ENCODE peak calls at places on chromosomes 6 and 20, in seven cellular contexts. O is A549, D is H1, X is endothelial cell of umbilical vein, J is K562, Z is HCT116, A is GM12878. R is an unnamed sample.

GRCh38 chr6:53651764-53652401 is 13.7 kb downstream of the KLHL31 start:
- DNase-seq in X (peak), J (no peak), Z (peak), A (no peak), O (peak), D (peak), R (no peak)

GRCh38 chr6:43396408-43397149 is 27.1 kb upstream of the ZNF318 start:
- DNase-seq in D (no peak), A (no peak), J (no peak), O (no peak), X (no peak), Z (no peak), R (peak)

GRCh38 chr6:71294121-71294523 is 5.5 kb downstream of the OGFRL1 start:
- DNase-seq in X (peak), Z (no peak), O (no peak), J (no peak), D (no peak), A (no peak), R (no peak)

GRCh38 chr6:25449774-25450173 is 170.6 kb downstream of the CARMIL1 start:
- DNase-seq in J (no peak), Z (no peak), O (no peak), A (no peak), D (no peak), X (no peak), R (no peak)

GRCh38 chr6:27592107-27592480 is 119.2 kb upstream of the ZNF184 start:
- DNase-seq in Z (no peak), O (no peak), A (no peak), D (no peak), X (peak), J (peak), R (peak)

GRCh38 chr20:8903655-8904605 is 165.0 kb upstream of the PLCB4 start:
- DNase-seq in X (no peak), Z (no peak), A (no peak), D (no peak), J (no peak), O (no peak), R (no peak)

GRCh38 chr6:37514840-37515239 is 15.1 kb upstream of the CCDC167 start:
- DNase-seq in J (no peak), A (no peak), X (no peak), O (no peak), Z (no peak), D (no peak), R (no peak)

GRCh38 chr6:3419624-3420272 is 37.1 kb downstream of the SLC22A23 start:
- DNase-seq in Z (no peak), J (peak), X (no peak), D (no peak), A (no peak), O (no peak), R (no peak)

GRCh38 chr6:144190593-144190992 is 40.3 kb downstream of the STX11 start:
- DNase-seq in X (peak), D (no peak), A (no peak), Z (no peak), J (no peak), O (no peak), R (no peak)

GRCh38 chr6:19812512-19813119 is 24.6 kb upstream of the ID4 start:
- DNase-seq in O (peak), D (no peak), J (peak), X (peak), A (no peak), Z (peak), R (peak)

GRCh38 chr6:137989696-137990095 is 117.5 kb downstream of the PERP start:
- DNase-seq in D (no peak), J (no peak), O (no peak), A (no peak), Z (no peak), X (no peak), R (no peak)

DNA sequence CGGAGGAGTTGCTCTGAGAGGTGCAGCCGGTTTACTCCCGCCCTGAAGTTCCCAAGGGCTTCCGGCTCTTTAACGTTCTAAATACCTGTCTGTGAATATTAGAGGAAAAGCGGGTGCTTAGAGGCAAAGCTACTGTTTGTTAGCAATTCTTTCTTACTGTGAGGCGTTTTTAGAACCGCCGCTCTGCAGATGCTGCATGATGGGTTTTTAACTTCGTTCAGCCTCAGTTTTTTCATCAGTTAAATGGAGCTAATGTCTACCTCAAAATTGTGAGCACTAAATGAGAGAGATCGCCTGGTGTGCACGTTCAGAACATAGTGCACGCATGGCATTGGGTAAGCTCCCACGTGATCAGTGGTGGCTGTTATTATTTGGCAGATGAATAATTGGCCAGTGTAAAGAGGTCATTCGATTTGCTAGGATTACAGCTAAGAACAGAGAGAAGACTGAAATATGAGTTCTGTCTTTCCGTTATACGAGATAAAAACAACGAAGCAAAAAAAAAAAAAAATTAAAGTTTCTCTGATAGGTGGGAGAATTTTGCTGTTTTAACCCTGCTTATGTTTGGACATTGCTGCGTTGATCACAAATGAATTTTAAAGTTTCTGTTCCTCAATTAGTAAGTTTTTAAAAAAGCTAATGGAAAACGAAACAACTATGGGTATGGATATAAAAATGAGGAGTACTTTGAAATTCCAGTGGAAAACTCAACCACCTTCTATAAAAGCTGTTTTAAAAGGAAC is 660 bp upstream of the TFB1M start:
- DNase-seq in D (no peak), J (peak), Z (peak), X (peak), O (peak), A (peak), R (peak)
- TF ChIP-seq MAX in D (peak), J (peak), Z (peak), X (peak), O (peak), A (peak), R (peak)

DNA sequence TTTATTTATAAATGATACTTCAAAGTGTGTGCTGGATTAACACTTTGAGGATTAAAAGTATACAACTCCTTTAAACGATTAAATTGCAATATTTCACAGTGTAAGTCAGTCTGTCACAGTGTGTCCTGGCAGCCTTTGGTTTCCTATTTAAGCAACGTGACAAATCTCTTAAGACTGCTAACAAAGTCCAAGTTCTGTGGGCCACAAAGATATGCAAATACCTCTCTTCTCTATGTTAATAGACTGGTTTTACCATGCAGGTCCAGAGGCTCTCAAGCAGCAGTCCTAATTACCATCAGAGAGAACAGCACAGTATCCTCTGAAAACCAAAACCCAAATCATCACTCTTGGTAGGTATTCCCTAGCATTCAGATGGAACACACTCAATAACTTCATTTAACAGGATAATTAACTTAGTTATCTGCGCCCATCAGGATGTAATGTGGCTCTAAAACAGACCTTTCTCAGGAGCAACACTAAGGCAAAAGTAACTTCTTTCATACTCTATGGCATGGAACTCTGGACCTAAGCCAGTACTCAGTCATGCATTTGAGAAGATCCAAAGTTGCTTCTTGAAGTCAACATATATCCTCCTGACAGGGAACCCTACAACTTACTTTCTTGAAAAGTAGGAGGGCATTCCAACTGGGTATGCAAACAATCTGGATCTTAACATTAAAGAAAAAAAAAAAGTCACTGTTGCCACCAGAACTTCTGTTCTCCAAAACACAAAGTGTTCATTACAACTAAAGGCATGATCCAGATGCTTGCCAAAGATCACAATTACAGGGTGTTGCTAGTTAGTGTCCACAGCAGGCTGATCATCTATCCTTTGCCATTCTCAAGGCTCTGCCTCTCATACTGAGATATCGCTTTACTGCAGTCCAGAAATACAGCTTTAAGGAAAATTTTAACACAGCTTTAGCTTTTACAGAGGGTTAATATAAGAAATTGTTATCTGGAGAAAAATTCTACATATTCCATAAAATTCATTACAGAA is 53.2 kb downstream of the MAN1A1 start:
- DNase-seq in Z (no peak), A (no peak), O (no peak), D (no peak), J (no peak), X (no peak), R (no peak)
- H3K4me3 ChIP-seq in Z (no peak), A (no peak), O (no peak), D (no peak), J (no peak), X (no peak), R (no peak)

GRCh38 chr6:35452186-35453090 is at the start of gene FANCE:
- DNase-seq in O (peak), Z (peak), X (peak), D (peak), J (peak), A (peak), R (peak)
- TF ChIP-seq POLR2A in O (peak), Z (no peak), X (no peak), D (no peak), J (peak), A (peak), R (peak)

GRCh38 chr6:136076496-136076895 is 173.6 kb downstream of the MTFR2 start:
- DNase-seq in O (no peak), J (no peak), A (no peak), D (no peak), X (no peak), Z (no peak), R (no peak)

GRCh38 chr6:136073216-136073615 is 176.9 kb downstream of the MTFR2 start:
- DNase-seq in A (no peak), O (no peak), X (no peak), D (no peak), Z (no peak), J (no peak), R (no peak)

GRCh38 chr6:136072691-136073090 is 177.4 kb downstream of the MTFR2 start:
- DNase-seq in A (no peak), O (no peak), J (no peak), D (no peak), X (no peak), Z (no peak), R (no peak)

GRCh38 chr6:136079701-136080565 is 170.2 kb downstream of the MTFR2 start:
- DNase-seq in X (peak), A (no peak), O (no peak), Z (no peak), D (no peak), J (no peak), R (no peak)

GRCh38 chr6:136077834-136078576 is 172.1 kb downstream of the MTFR2 start:
- DNase-seq in J (no peak), A (no peak), O (no peak), Z (no peak), X (peak), D (no peak), R (no peak)
- TF ChIP-seq MAX in J (no peak), A (no peak), O (no peak), Z (no peak), X (peak), D (no peak), R (no peak)

DNA sequence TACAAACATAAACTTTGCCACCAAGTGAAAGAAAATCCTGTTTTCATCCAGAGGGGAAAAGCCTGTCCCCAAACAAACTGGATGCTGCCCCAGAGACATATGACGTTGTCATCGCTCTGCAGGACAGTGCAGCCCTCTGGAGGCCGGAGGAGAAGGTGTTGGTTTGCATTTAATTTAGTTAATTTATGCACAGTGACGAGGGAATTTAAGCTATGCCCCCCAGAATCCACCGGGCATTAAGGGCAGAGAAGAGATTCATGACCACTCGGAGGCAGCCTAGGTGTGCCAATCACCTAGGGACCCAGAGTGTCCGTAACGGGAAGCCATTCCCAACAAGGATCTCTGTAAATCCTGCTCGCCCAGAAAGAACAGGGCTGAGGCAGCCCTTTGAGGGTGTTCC is 45.1 kb downstream of the NINL start:
- DNase-seq in Z (peak), X (no peak), J (peak), O (no peak), A (no peak), D (no peak), R (peak)
- H3K4me3 ChIP-seq in Z (no peak), X (no peak), J (no peak), O (no peak), A (no peak), D (no peak), R (no peak)

R was measured in NB4.